ENCODE peak calls at places on chromosome 16, in six cellular contexts. One of them, this sample, is unnamed.

GRCh38 chr16:56481468-56482112 is 30.2 kb downstream of the OGFOD1 start:
- DNase-seq in NCI-H748 treated with DMSO at 0.1 percent for 48 hours: no peak
- DNase-seq in activated CD8-positive, alpha-beta T cell treated with anti-CD3 and anti-CD28 coated beads, Interleukin-2, amount 10 ng/mL, durations not matched to agents 7 days and 5 days: no peak
- DNase-seq in cardiac muscle cell: no peak
- DNase-seq in H7: no peak
- DNase-seq in activated T-helper 9 cell treated with anti-CD3 and anti-CD28 coated beads, Interleukin-2, amount 50 U/mL, for 16 hours: no peak
- DNase-seq in this sample: peak

GRCh38 chr16:1401061-1401757 is 13.3 kb downstream of the UNKL start:
- DNase-seq in NCI-H748 treated with DMSO at 0.1 percent for 48 hours: no peak
- DNase-seq in activated CD8-positive, alpha-beta T cell treated with anti-CD3 and anti-CD28 coated beads, Interleukin-2, amount 10 ng/mL, durations not matched to agents 7 days and 5 days: no peak
- DNase-seq in cardiac muscle cell: no peak
- DNase-seq in H7: peak
- DNase-seq in activated T-helper 9 cell treated with anti-CD3 and anti-CD28 coated beads, Interleukin-2, amount 50 U/mL, for 16 hours: no peak
- DNase-seq in this sample: no peak

GRCh38 chr16:64251742-64252141 is 870.1 kb downstream of the CDH11 start:
- DNase-seq in NCI-H748 treated with DMSO at 0.1 percent for 48 hours: no peak
- DNase-seq in activated CD8-positive, alpha-beta T cell treated with anti-CD3 and anti-CD28 coated beads, Interleukin-2, amount 10 ng/mL, durations not matched to agents 7 days and 5 days: no peak
- DNase-seq in cardiac muscle cell: no peak
- DNase-seq in H7: no peak
- DNase-seq in activated T-helper 9 cell treated with anti-CD3 and anti-CD28 coated beads, Interleukin-2, amount 50 U/mL, for 16 hours: no peak
- DNase-seq in this sample: no peak

GRCh38 chr16:46762583-46762982 is 14.4 kb upstream of the MYLK3 start:
- DNase-seq in NCI-H748 treated with DMSO at 0.1 percent for 48 hours: peak
- DNase-seq in activated CD8-positive, alpha-beta T cell treated with anti-CD3 and anti-CD28 coated beads, Interleukin-2, amount 10 ng/mL, durations not matched to agents 7 days and 5 days: no peak
- DNase-seq in cardiac muscle cell: no peak
- DNase-seq in H7: no peak
- DNase-seq in activated T-helper 9 cell treated with anti-CD3 and anti-CD28 coated beads, Interleukin-2, amount 50 U/mL, for 16 hours: no peak
- DNase-seq in this sample: no peak

GRCh38 chr16:85274501-85274900 is 162.2 kb upstream of the CIBAR2 start:
- DNase-seq in NCI-H748 treated with DMSO at 0.1 percent for 48 hours: no peak
- DNase-seq in activated CD8-positive, alpha-beta T cell treated with anti-CD3 and anti-CD28 coated beads, Interleukin-2, amount 10 ng/mL, durations not matched to agents 7 days and 5 days: no peak
- DNase-seq in cardiac muscle cell: no peak
- DNase-seq in H7: no peak
- DNase-seq in activated T-helper 9 cell treated with anti-CD3 and anti-CD28 coated beads, Interleukin-2, amount 50 U/mL, for 16 hours: no peak
- DNase-seq in this sample: no peak

GRCh38 chr16:65202461-65202860 is 80.6 kb upstream of the CDH11 start:
- DNase-seq in NCI-H748 treated with DMSO at 0.1 percent for 48 hours: no peak
- DNase-seq in activated CD8-positive, alpha-beta T cell treated with anti-CD3 and anti-CD28 coated beads, Interleukin-2, amount 10 ng/mL, durations not matched to agents 7 days and 5 days: no peak
- DNase-seq in cardiac muscle cell: no peak
- DNase-seq in H7: no peak
- DNase-seq in activated T-helper 9 cell treated with anti-CD3 and anti-CD28 coated beads, Interleukin-2, amount 50 U/mL, for 16 hours: no peak
- DNase-seq in this sample: peak

GRCh38 chr16:70800306-70800705 is 652 bp downstream of the VAC14 start:
- DNase-seq in NCI-H748 treated with DMSO at 0.1 percent for 48 hours: no peak
- DNase-seq in activated CD8-positive, alpha-beta T cell treated with anti-CD3 and anti-CD28 coated beads, Interleukin-2, amount 10 ng/mL, durations not matched to agents 7 days and 5 days: peak
- DNase-seq in cardiac muscle cell: no peak
- DNase-seq in H7: no peak
- DNase-seq in activated T-helper 9 cell treated with anti-CD3 and anti-CD28 coated beads, Interleukin-2, amount 50 U/mL, for 16 hours: no peak
- DNase-seq in this sample: no peak

GRCh38 chr16:62927122-62927521 is 890.9 kb upstream of the CDH8 start:
- DNase-seq in NCI-H748 treated with DMSO at 0.1 percent for 48 hours: no peak
- DNase-seq in activated CD8-positive, alpha-beta T cell treated with anti-CD3 and anti-CD28 coated beads, Interleukin-2, amount 10 ng/mL, durations not matched to agents 7 days and 5 days: no peak
- DNase-seq in cardiac muscle cell: no peak
- DNase-seq in H7: no peak
- DNase-seq in activated T-helper 9 cell treated with anti-CD3 and anti-CD28 coated beads, Interleukin-2, amount 50 U/mL, for 16 hours: no peak
- DNase-seq in this sample: no peak

GRCh38 chr16:88924834-88925539 is 52.0 kb downstream of the CBFA2T3 start:
- DNase-seq in NCI-H748 treated with DMSO at 0.1 percent for 48 hours: no peak
- DNase-seq in activated CD8-positive, alpha-beta T cell treated with anti-CD3 and anti-CD28 coated beads, Interleukin-2, amount 10 ng/mL, durations not matched to agents 7 days and 5 days: no peak
- DNase-seq in cardiac muscle cell: peak
- DNase-seq in H7: peak
- DNase-seq in activated T-helper 9 cell treated with anti-CD3 and anti-CD28 coated beads, Interleukin-2, amount 50 U/mL, for 16 hours: no peak
- DNase-seq in this sample: peak

GRCh38 chr16:51095114-51095872 is 55.8 kb downstream of the SALL1 start:
- DNase-seq in NCI-H748 treated with DMSO at 0.1 percent for 48 hours: no peak
- DNase-seq in activated CD8-positive, alpha-beta T cell treated with anti-CD3 and anti-CD28 coated beads, Interleukin-2, amount 10 ng/mL, durations not matched to agents 7 days and 5 days: no peak
- DNase-seq in cardiac muscle cell: no peak
- DNase-seq in H7: peak
- DNase-seq in activated T-helper 9 cell treated with anti-CD3 and anti-CD28 coated beads, Interleukin-2, amount 50 U/mL, for 16 hours: no peak
- DNase-seq in this sample: no peak

GRCh38 chr16:57765160-57765728 is 29.7 kb downstream of the KATNB1 start:
- DNase-seq in NCI-H748 treated with DMSO at 0.1 percent for 48 hours: no peak
- DNase-seq in activated CD8-positive, alpha-beta T cell treated with anti-CD3 and anti-CD28 coated beads, Interleukin-2, amount 10 ng/mL, durations not matched to agents 7 days and 5 days: no peak
- DNase-seq in cardiac muscle cell: no peak
- DNase-seq in H7: no peak
- DNase-seq in activated T-helper 9 cell treated with anti-CD3 and anti-CD28 coated beads, Interleukin-2, amount 50 U/mL, for 16 hours: no peak
- DNase-seq in this sample: no peak

GRCh38 chr16:78444-79145 is 570 bp downstream of the MPG start:
- DNase-seq in NCI-H748 treated with DMSO at 0.1 percent for 48 hours: no peak
- DNase-seq in activated CD8-positive, alpha-beta T cell treated with anti-CD3 and anti-CD28 coated beads, Interleukin-2, amount 10 ng/mL, durations not matched to agents 7 days and 5 days: no peak
- DNase-seq in cardiac muscle cell: peak
- DNase-seq in H7: no peak
- DNase-seq in activated T-helper 9 cell treated with anti-CD3 and anti-CD28 coated beads, Interleukin-2, amount 50 U/mL, for 16 hours: no peak
- DNase-seq in this sample: no peak

GRCh38 chr16:52320930-52321439 is 226.0 kb downstream of the TOX3 start:
- DNase-seq in NCI-H748 treated with DMSO at 0.1 percent for 48 hours: no peak
- DNase-seq in activated CD8-positive, alpha-beta T cell treated with anti-CD3 and anti-CD28 coated beads, Interleukin-2, amount 10 ng/mL, durations not matched to agents 7 days and 5 days: no peak
- DNase-seq in cardiac muscle cell: no peak
- DNase-seq in H7: no peak
- DNase-seq in activated T-helper 9 cell treated with anti-CD3 and anti-CD28 coated beads, Interleukin-2, amount 50 U/mL, for 16 hours: no peak
- DNase-seq in this sample: no peak

This sample was measured in foreskin fibroblast.